ENCODE peak calls at places on chromosomes 13 and 19, in five cellular contexts. B, G, A, K and C are unnamed samples.

GRCh38 chr19:10412257-10412977 is 7.9 kb upstream of the PDE4A start:
- DNase-seq in B (no peak), G (no peak), A (no peak), K (peak), C (no peak)

GRCh38 chr19:49064029-49064629 is 489 bp downstream of the NTF4 start:
- DNase-seq in B (no peak), G (no peak), A (peak), K (no peak), C (no peak)

GRCh38 chr13:51806571-51806970 is 2.6 kb upstream of the DHRS12 start:
- DNase-seq in B (no peak), G (no peak), A (no peak), K (no peak), C (peak)

GRCh38 chr19:56732974-56733373 is 61.4 kb upstream of the ZNF835 start:
- DNase-seq in B (no peak), G (no peak), A (no peak), K (no peak), C (no peak)

GRCh38 chr19:29457413-29457812 is 68.4 kb upstream of the VSTM2B start:
- DNase-seq in B (no peak), G (no peak), A (no peak), K (no peak), C (no peak)

GRCh38 chr19:36245210-36246005 is 30.5 kb downstream of the ZNF146 start:
- DNase-seq in B (no peak), G (no peak), A (no peak), K (no peak), C (peak)

GRCh38 chr13:98450495-98451167 is 126.3 kb downstream of the STK24 start:
- DNase-seq in B (no peak), G (peak), A (no peak), K (no peak), C (no peak)

GRCh38 chr19:17025361-17025760 is 1.2 kb downstream of the CPAMD8 start:
- DNase-seq in B (no peak), G (no peak), A (peak), K (no peak), C (no peak)

GRCh38 chr13:37491661-37492060 is 106.9 kb downstream of the POSTN start:
- DNase-seq in B (no peak), G (no peak), A (no peak), K (no peak), C (no peak)

GRCh38 chr13:41411060-41411459 is 46.3 kb upstream of the RGCC start:
- DNase-seq in B (no peak), G (no peak), A (no peak), K (no peak), C (no peak)

GRCh38 chr13:51518847-51519246 is 65.4 kb upstream of the WDFY2 start:
- DNase-seq in B (no peak), G (no peak), A (no peak), K (no peak), C (peak)

GRCh38 chr19:12202250-12202649 is 39.4 kb downstream of the ZNF136 start:
- DNase-seq in B (no peak), G (no peak), A (no peak), K (no peak), C (peak)

GRCh38 chr19:19553670-19554069 is 15.6 kb downstream of the CILP2 start:
- DNase-seq in B (no peak), G (no peak), A (no peak), K (no peak), C (no peak)

GRCh38 chr19:13164370-13165090 is 14.3 kb downstream of the IER2 start:
- DNase-seq in B (no peak), G (peak), A (peak), K (no peak), C (peak)

GRCh38 chr13:104975272-104975671 is 1560.2 kb downstream of the EFNB2 start:
- DNase-seq in B (no peak), G (no peak), A (no peak), K (no peak), C (no peak)

GRCh38 chr19:15265214-15265613 is 33.0 kb upstream of the EPHX3 start:
- DNase-seq in B (no peak), G (no peak), A (no peak), K (no peak), C (no peak)
- H3K27ac ChIP-seq in B (peak), G (peak), A (peak), K (no peak), C (peak)

DNA sequence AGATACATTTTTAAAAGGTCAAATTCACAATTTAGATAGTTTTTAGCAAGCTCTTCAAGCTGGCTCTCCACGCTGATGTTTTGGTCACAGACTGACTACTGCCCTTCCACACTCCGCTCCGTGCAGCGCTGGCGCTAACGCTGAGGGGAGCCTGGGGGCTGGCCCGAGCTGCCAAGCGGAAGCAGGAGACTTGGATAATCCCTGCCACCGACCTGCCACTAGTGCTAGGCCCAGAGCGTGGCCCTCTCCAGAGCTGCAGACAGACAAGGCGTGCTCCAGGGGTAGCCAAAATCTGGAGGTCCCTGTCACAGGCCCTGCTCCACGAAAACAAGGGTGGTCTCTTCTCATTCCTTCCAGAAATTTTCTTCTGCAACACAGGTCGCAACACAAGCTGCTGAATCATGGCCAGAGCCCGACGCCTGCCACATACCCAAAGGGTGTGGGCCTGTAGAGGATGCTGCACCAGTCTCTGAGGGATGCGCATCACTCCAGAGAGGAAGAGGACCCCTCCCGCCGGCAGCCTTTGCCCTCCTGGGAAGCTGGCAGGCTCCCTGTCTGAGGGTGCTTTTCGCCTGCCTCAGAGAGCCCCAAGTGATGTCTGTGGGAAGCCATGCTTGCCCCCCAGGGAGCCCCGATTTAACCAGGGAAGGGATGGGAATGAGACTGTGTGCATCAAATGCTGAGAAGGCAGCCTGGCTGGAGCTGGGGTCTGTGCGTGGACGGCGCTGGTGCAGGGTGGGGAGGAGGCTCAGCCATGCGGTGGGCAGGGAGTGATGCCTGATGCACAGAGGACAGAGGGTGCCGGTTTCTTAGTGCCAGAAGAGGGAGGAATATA is 21.6 kb downstream of the CAPS start:
- DNase-seq in B (no peak), G (no peak), A (no peak), K (no peak), C (no peak)
- H3K27ac ChIP-seq in B (peak), G (no peak), A (peak), K (no peak), C (peak)

GRCh38 chr13:40170091-40170490 is 496.4 kb downstream of the FOXO1 start:
- DNase-seq in B (no peak), G (no peak), A (no peak), K (no peak), C (no peak)

GRCh38 chr13:40172149-40172591 is 494.3 kb downstream of the FOXO1 start:
- DNase-seq in B (no peak), G (no peak), A (no peak), K (no peak), C (no peak)

GRCh38 chr13:40169476-40169875 is 497.0 kb downstream of the FOXO1 start:
- DNase-seq in B (no peak), G (no peak), A (no peak), K (no peak), C (no peak)

GRCh38 chr13:40171566-40171965 is 494.9 kb downstream of the FOXO1 start:
- DNase-seq in B (no peak), G (no peak), A (no peak), K (no peak), C (no peak)

DNA sequence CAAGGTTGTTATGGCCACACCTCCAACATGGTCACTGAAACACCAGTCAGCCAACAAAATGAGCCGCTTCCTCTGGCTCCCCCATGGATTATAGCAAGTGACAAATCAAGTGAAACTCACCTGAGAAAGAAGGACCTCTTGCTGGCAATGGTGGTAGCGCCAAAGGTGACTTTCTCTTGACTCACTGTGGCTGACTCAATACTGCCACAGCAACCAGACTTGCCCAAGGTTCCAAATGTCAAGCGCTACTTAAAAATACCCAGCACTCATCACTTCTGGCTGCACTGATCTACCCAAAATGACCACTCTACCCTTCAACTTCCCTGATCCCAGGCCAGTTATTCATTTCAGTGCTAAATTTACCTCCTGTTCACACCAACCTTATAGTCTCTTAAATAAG is 495.5 kb downstream of the FOXO1 start:
- DNase-seq in B (no peak), G (no peak), A (no peak), K (no peak), C (no peak)
- H3K27ac ChIP-seq in B (no peak), G (no peak), A (no peak), K (no peak), C (no peak)

GRCh38 chr19:38247734-38248268 is 8.4 kb downstream of the PPP1R14A start:
- DNase-seq in B (no peak), G (no peak), A (no peak), K (no peak), C (peak)
- H3K27ac ChIP-seq in B (peak), G (peak), A (no peak), K (no peak), C (no peak)

DNA sequence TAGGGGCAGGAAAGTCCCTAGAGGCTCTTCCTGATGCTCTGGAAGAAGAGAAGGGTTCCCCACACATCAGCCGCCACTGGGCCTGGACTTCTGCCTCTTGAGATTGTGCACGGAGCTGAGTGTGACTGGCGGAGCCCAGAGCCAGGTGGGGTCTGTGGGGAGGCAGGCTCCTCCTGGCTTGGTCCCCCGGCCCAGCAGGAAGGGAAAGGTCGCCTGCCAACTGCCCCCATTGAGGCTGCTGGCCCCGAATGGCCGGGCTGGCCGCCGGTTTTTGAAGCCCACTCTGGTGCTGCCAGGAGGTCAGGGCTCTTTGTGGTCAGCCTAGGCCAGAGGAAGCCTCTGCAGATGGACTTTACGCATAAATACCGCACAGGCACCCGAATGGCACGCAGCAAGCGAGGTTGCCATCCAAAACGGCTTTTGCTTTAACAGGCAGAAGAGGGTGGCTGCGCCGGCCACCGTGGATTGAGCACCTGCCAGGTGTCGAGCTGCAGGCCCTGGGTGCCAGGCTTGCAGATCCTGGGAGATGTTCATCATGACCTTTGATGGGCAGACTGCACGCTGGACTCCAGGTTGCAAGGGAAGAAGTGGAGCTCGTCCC is 5.0 kb downstream of the DAZAP1 start:
- DNase-seq in B (no peak), G (no peak), A (no peak), K (no peak), C (no peak)
- H3K27ac ChIP-seq in B (no peak), G (peak), A (peak), K (no peak), C (peak)